ENCODE peak calls at places on chromosomes 11 and 22, in seven cellular contexts. One of them, this sample, is unnamed.

GRCh38 chr22:42697542-42698013 is 23.1 kb downstream of the A4GALT start:
- DNase-seq in NCI-H1694 treated with DMSO at 0.1 percent for 48 hours: no peak
- DNase-seq in mucosa of descending colon: peak
- DNase-seq in germinal center: no peak
- DNase-seq in T-cell: no peak
- DNase-seq in stimulated activated CD4-positive, alpha-beta T cell treated with anti-CD3 and anti-CD28 coated beads, Interleukin-15, amount 100 ng/mL, for 24 hours: no peak
- DNase-seq in astrocyte of the spinal cord: peak
- DNase-seq in this sample: no peak

GRCh38 chr11:108224908-108225786 is 2.3 kb downstream of the ATM start:
- DNase-seq in NCI-H1694 treated with DMSO at 0.1 percent for 48 hours: no peak
- DNase-seq in mucosa of descending colon: no peak
- DNase-seq in germinal center: peak
- DNase-seq in T-cell: no peak
- DNase-seq in stimulated activated CD4-positive, alpha-beta T cell treated with anti-CD3 and anti-CD28 coated beads, Interleukin-15, amount 100 ng/mL, for 24 hours: peak
- DNase-seq in astrocyte of the spinal cord: no peak
- DNase-seq in this sample: peak

GRCh38 chr11:113234888-113235287 is 79.5 kb upstream of the TTC12 start:
- DNase-seq in NCI-H1694 treated with DMSO at 0.1 percent for 48 hours: no peak
- DNase-seq in mucosa of descending colon: no peak
- DNase-seq in germinal center: no peak
- DNase-seq in T-cell: no peak
- DNase-seq in stimulated activated CD4-positive, alpha-beta T cell treated with anti-CD3 and anti-CD28 coated beads, Interleukin-15, amount 100 ng/mL, for 24 hours: no peak
- DNase-seq in astrocyte of the spinal cord: no peak
- DNase-seq in this sample: no peak

GRCh38 chr11:16977136-16978020 is 36.8 kb downstream of the PLEKHA7 start:
- DNase-seq in NCI-H1694 treated with DMSO at 0.1 percent for 48 hours: no peak
- DNase-seq in mucosa of descending colon: no peak
- DNase-seq in germinal center: no peak
- DNase-seq in T-cell: no peak
- DNase-seq in stimulated activated CD4-positive, alpha-beta T cell treated with anti-CD3 and anti-CD28 coated beads, Interleukin-15, amount 100 ng/mL, for 24 hours: no peak
- DNase-seq in astrocyte of the spinal cord: no peak
- DNase-seq in this sample: no peak

GRCh38 chr22:48654492-48654891 is 1173.2 kb downstream of the BRD1 start:
- DNase-seq in NCI-H1694 treated with DMSO at 0.1 percent for 48 hours: no peak
- DNase-seq in mucosa of descending colon: no peak
- DNase-seq in germinal center: no peak
- DNase-seq in T-cell: no peak
- DNase-seq in stimulated activated CD4-positive, alpha-beta T cell treated with anti-CD3 and anti-CD28 coated beads, Interleukin-15, amount 100 ng/mL, for 24 hours: no peak
- DNase-seq in astrocyte of the spinal cord: no peak
- DNase-seq in this sample: no peak

GRCh38 chr11:107741044-107741823 is 29.4 kb upstream of the SLN start:
- DNase-seq in NCI-H1694 treated with DMSO at 0.1 percent for 48 hours: no peak
- DNase-seq in mucosa of descending colon: no peak
- DNase-seq in germinal center: peak
- DNase-seq in T-cell: no peak
- DNase-seq in stimulated activated CD4-positive, alpha-beta T cell treated with anti-CD3 and anti-CD28 coated beads, Interleukin-15, amount 100 ng/mL, for 24 hours: peak
- DNase-seq in astrocyte of the spinal cord: peak
- DNase-seq in this sample: peak

GRCh38 chr11:130737041-130737830 is 179.0 kb downstream of the SNX19 start:
- DNase-seq in NCI-H1694 treated with DMSO at 0.1 percent for 48 hours: no peak
- DNase-seq in mucosa of descending colon: no peak
- DNase-seq in germinal center: no peak
- DNase-seq in T-cell: no peak
- DNase-seq in stimulated activated CD4-positive, alpha-beta T cell treated with anti-CD3 and anti-CD28 coated beads, Interleukin-15, amount 100 ng/mL, for 24 hours: no peak
- DNase-seq in astrocyte of the spinal cord: no peak
- DNase-seq in this sample: no peak

GRCh38 chr11:75856912-75857311 is 41.9 kb downstream of the UVRAG start:
- DNase-seq in NCI-H1694 treated with DMSO at 0.1 percent for 48 hours: no peak
- DNase-seq in mucosa of descending colon: no peak
- DNase-seq in germinal center: no peak
- DNase-seq in T-cell: no peak
- DNase-seq in stimulated activated CD4-positive, alpha-beta T cell treated with anti-CD3 and anti-CD28 coated beads, Interleukin-15, amount 100 ng/mL, for 24 hours: no peak
- DNase-seq in astrocyte of the spinal cord: no peak
- DNase-seq in this sample: no peak

GRCh38 chr22:24284747-24285203 is 14.1 kb downstream of the SPECC1L start:
- DNase-seq in NCI-H1694 treated with DMSO at 0.1 percent for 48 hours: no peak
- DNase-seq in mucosa of descending colon: no peak
- DNase-seq in germinal center: no peak
- DNase-seq in T-cell: no peak
- DNase-seq in stimulated activated CD4-positive, alpha-beta T cell treated with anti-CD3 and anti-CD28 coated beads, Interleukin-15, amount 100 ng/mL, for 24 hours: peak
- DNase-seq in astrocyte of the spinal cord: no peak
- DNase-seq in this sample: no peak

GRCh38 chr11:104691129-104691528 is 207.1 kb downstream of the CASP12 start:
- DNase-seq in NCI-H1694 treated with DMSO at 0.1 percent for 48 hours: no peak
- DNase-seq in mucosa of descending colon: no peak
- DNase-seq in germinal center: no peak
- DNase-seq in T-cell: no peak
- DNase-seq in stimulated activated CD4-positive, alpha-beta T cell treated with anti-CD3 and anti-CD28 coated beads, Interleukin-15, amount 100 ng/mL, for 24 hours: no peak
- DNase-seq in astrocyte of the spinal cord: no peak
- DNase-seq in this sample: no peak

This sample was measured in GM10248.